ENCODE peak calls at places on chromosomes 6 and 20, in four cellular contexts. One of them, this sample, is unnamed.

GRCh38 chr6:53056273-53056672 is 8.9 kb upstream of the FBXO9 start:
- DNase-seq in Peyer's patch: no peak
- DNase-seq in IMR-90: no peak
- DNase-seq in heart right ventricle: no peak
- DNase-seq in this sample: no peak

GRCh38 chr6:133542056-133542821 is 301.1 kb downstream of the EYA4 start:
- DNase-seq in IMR-90: peak; percentile 33
- DNase-seq in heart right ventricle: no peak
- DNase-seq in Peyer's patch: no peak
- DNase-seq in this sample: no peak

GRCh38 chr6:16270178-16270794 is 31.9 kb downstream of the GMPR start:
- DNase-seq in heart right ventricle: no peak
- DNase-seq in Peyer's patch: no peak
- DNase-seq in IMR-90: no peak
- DNase-seq in this sample: no peak

GRCh38 chr20:57609086-57609841 is 11.0 kb downstream of the ZBP1 start:
- DNase-seq in IMR-90: no peak
- DNase-seq in heart right ventricle: no peak
- DNase-seq in Peyer's patch: no peak
- DNase-seq in this sample: peak; percentile 25

GRCh38 chr20:43938932-43939761 is 24.5 kb downstream of the TOX2 start:
- DNase-seq in Peyer's patch: no peak
- DNase-seq in heart right ventricle: no peak
- DNase-seq in IMR-90: peak; percentile 100
- DNase-seq in this sample: peak; percentile 83

GRCh38 chr6:149855040-149855654 is 9.0 kb downstream of the LRP11 start:
- DNase-seq in IMR-90: peak; percentile 94
- DNase-seq in Peyer's patch: no peak
- DNase-seq in heart right ventricle: no peak
- DNase-seq in this sample: peak; percentile 50

GRCh38 chr6:148723484-148723883 is 23.3 kb upstream of the UST start:
- DNase-seq in heart right ventricle: no peak
- DNase-seq in Peyer's patch: no peak
- DNase-seq in IMR-90: peak; percentile 96
- DNase-seq in this sample: no peak

GRCh38 chr20:51385941-51386530 is 156.5 kb downstream of the NFATC2 start:
- DNase-seq in heart right ventricle: no peak
- DNase-seq in IMR-90: peak; percentile 41
- DNase-seq in Peyer's patch: peak; percentile 76
- DNase-seq in this sample: no peak

GRCh38 chr6:144349690-144350132 is 64.6 kb downstream of the UTRN start:
- DNase-seq in Peyer's patch: no peak
- DNase-seq in IMR-90: peak; percentile 53
- DNase-seq in heart right ventricle: no peak
- DNase-seq in this sample: no peak

GRCh38 chr6:141158740-141159139 is 974.0 kb upstream of the GJE1 start:
- DNase-seq in heart right ventricle: no peak
- DNase-seq in Peyer's patch: no peak
- DNase-seq in IMR-90: no peak
- DNase-seq in this sample: no peak

GRCh38 chr20:48875233-48875913 is 46.1 kb upstream of the ARFGEF2 start:
- DNase-seq in IMR-90: no peak
- DNase-seq in heart right ventricle: no peak
- DNase-seq in Peyer's patch: no peak
- DNase-seq in this sample: no peak

GRCh38 chr20:697826-698225 is 22.2 kb upstream of the SCRT2 start:
- DNase-seq in IMR-90: no peak
- DNase-seq in heart right ventricle: no peak
- DNase-seq in Peyer's patch: no peak
- DNase-seq in this sample: no peak

GRCh38 chr6:167839755-167840154 is 13.0 kb downstream of the AFDN start:
- DNase-seq in Peyer's patch: no peak
- DNase-seq in heart right ventricle: no peak
- DNase-seq in IMR-90: no peak
- DNase-seq in this sample: no peak
- H3K4me1 ChIP-seq in Peyer's patch: no peaks in the 10 kb centered on the region
- H3K4me1 ChIP-seq in heart right ventricle: peaks cover 27% of the 10 kb centered on the region
- H3K4me1 ChIP-seq in IMR-90: peaks cover 2% of the 10 kb centered on the region
- H3K4me1 ChIP-seq in this sample: no peaks in the 10 kb centered on the region

GRCh38 chr6:64357430-64357829 is 721.8 kb downstream of the PHF3 start:
- DNase-seq in Peyer's patch: no peak
- DNase-seq in heart right ventricle: no peak
- DNase-seq in IMR-90: no peak
- DNase-seq in this sample: no peak
- H3K4me3 ChIP-seq in Peyer's patch: no peak overlapping the region
- H3K4me3 ChIP-seq in heart right ventricle: no peak overlapping the region
- H3K4me3 ChIP-seq in IMR-90: no peak overlapping the region
- H3K4me3 ChIP-seq in this sample: no peak overlapping the region

DNA sequence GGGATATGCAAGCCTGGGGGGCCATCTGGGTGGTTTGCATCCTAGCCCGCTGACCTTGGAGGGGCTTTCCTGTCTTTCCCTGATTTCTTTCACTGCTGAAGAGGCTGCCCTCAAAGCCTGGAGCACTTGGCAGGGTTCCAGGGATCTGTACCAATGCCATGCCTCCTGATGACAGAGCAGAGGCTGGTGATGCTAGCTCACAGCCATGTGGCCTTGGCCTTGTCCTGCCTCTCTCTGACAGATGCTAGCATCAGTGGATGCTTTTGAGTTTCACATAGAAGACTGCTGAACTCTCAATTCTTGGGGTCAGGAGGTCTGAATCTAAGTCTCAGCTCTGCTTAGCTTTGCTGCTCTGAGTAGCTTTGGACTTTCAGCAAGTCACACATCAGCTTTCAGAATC is 21.9 kb upstream of the RREB1 start:
- DNase-seq in IMR-90: no peak
- DNase-seq in Peyer's patch: peak; percentile 64
- DNase-seq in heart right ventricle: peak; percentile 27
- DNase-seq in this sample: no peak
- TF ChIP-seq CTCF in IMR-90: no peak
- TF ChIP-seq CTCF in Peyer's patch: no peak
- TF ChIP-seq CTCF in heart right ventricle: no peak
- TF ChIP-seq CTCF in this sample: no peak

GRCh38 chr6:157498817-157499216 is 117.8 kb downstream of the ZDHHC14 start:
- DNase-seq in heart right ventricle: no peak
- DNase-seq in Peyer's patch: no peak
- DNase-seq in IMR-90: no peak
- DNase-seq in this sample: no peak
- H3K4me1 ChIP-seq in heart right ventricle: peaks cover 19% of the 10 kb centered on the region
- H3K4me1 ChIP-seq in Peyer's patch: no peaks in the 10 kb centered on the region
- H3K4me1 ChIP-seq in IMR-90: no peaks in the 10 kb centered on the region
- H3K4me1 ChIP-seq in this sample: no peaks in the 10 kb centered on the region

DNA sequence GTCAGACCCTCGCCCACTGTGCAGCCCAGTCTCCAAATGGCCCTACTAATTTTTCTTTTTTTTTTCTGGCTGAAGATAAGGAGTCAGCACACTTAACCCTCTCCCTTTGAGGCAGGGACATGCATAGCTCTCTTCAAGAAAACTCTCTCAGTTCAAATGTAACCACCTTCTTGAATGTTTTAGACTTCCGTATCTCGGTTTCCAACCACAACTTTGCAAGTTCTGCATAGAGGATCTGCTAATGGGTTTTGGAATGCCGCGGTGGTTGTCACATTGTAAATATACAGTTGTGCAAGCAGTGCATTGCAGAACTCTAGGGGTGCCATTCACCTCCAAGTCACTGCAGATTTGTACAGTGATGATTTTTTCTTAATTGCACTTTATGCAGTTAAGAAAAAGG is 59.4 kb upstream of the SLC35B3 start:
- DNase-seq in IMR-90: no peak
- DNase-seq in heart right ventricle: no peak
- DNase-seq in Peyer's patch: no peak
- DNase-seq in this sample: no peak
- H3K4me3 ChIP-seq in IMR-90: no peak overlapping the region
- H3K4me3 ChIP-seq in heart right ventricle: no peak overlapping the region
- H3K4me3 ChIP-seq in Peyer's patch: no peak overlapping the region
- H3K4me3 ChIP-seq in this sample: no peak overlapping the region

DNA sequence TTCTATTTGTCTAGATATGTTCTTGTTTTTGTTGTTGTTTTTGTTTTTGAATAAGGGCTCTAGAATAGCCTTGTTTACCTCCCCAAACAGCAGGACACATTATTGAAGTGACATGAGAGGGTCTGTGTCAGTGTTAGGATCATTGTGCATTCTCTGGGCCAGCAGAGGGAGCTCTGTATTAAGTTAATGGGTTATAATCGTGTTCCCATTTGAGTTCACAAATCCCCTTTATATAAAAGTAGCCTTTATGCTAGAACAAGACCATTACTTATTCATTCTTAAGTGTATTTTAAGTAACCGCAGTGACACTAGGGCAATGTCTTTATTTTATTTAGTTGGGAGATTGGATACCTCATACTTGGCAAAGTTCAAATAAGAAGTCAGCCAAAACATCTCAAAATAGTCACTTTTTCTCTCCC is 44.8 kb downstream of the STK4 start:
- DNase-seq in heart right ventricle: no peak
- DNase-seq in IMR-90: peak; percentile 80
- DNase-seq in Peyer's patch: peak; percentile 84
- DNase-seq in this sample: no peak
- TF ChIP-seq CTCF in heart right ventricle: peak; percentile 32
- TF ChIP-seq CTCF in IMR-90: peak; percentile 75
- TF ChIP-seq CTCF in Peyer's patch: peak; percentile 57
- TF ChIP-seq CTCF in this sample: peak; percentile 67

DNA sequence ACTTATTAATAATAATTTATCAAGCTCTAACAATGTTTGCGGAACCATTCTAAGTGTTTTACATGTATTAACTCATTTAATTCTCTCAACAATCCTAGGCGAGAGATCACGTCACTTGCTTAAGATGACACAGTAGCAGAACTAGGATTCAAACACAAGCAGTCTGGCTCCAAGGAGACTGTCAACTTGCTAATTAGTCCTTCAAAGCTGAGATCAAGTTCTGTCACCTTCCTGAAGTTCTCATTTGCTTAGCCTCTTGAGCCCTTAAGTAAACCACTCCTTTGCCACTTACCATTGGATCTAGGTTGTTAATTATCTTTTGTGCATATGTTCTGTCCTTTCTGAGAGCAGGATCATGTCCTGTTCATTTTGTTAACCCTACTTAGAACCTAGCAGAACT is 14.1 kb downstream of the FKBP5 start:
- DNase-seq in heart right ventricle: no peak
- DNase-seq in IMR-90: no peak
- DNase-seq in Peyer's patch: no peak
- DNase-seq in this sample: no peak
- H3K4me1 ChIP-seq in heart right ventricle: peaks cover 15% of the 10 kb centered on the region
- H3K4me1 ChIP-seq in IMR-90: peaks cover 3% of the 10 kb centered on the region
- H3K4me1 ChIP-seq in Peyer's patch: no peaks in the 10 kb centered on the region
- H3K4me1 ChIP-seq in this sample: peaks cover 93% of the 10 kb centered on the region

GRCh38 chr6:1392813-1393640 is 3.7 kb downstream of the FOXF2 start:
- DNase-seq in heart right ventricle: no peak
- DNase-seq in IMR-90: no peak
- DNase-seq in Peyer's patch: no peak
- DNase-seq in this sample: no peak
- H3K4me3 ChIP-seq in heart right ventricle: peak overlapping the region; percentile 45
- H3K4me3 ChIP-seq in IMR-90: peak overlapping the region; percentile 58
- H3K4me3 ChIP-seq in Peyer's patch: peak overlapping the region; percentile 34
- H3K4me3 ChIP-seq in this sample: peak overlapping the region; percentile 27